ENCODE peak calls at places on chromosome 5, in four cellular contexts. F is GM12878, M is right lobe of liver, E is ovary. R is an unnamed sample.

GRCh38 chr5:150401376-150402201 is 11.1 kb downstream of the CD74 start:
- DNase-seq in F (no peak), M (no peak), E (no peak), R (no peak)

GRCh38 chr5:34791761-34792244 is 47.2 kb upstream of the TTC23L start:
- DNase-seq in F (no peak), M (no peak), E (no peak), R (no peak)

GRCh38 chr5:14900661-14901461 is 29.3 kb upstream of the ANKH start:
- DNase-seq in F (no peak), M (peak; percentile 26), E (no peak), R (peak; percentile 47)

GRCh38 chr5:151098185-151098813 is 17.5 kb upstream of the TNIP1 start:
- DNase-seq in F (no peak), M (no peak), E (no peak), R (no peak)

GRCh38 chr5:80701597-80701996 is 46.8 kb upstream of the DHFR start:
- DNase-seq in F (no peak), M (no peak), E (no peak), R (no peak)

GRCh38 chr5:109859537-109859936 is 169.8 kb downstream of the MAN2A1 start:
- DNase-seq in F (no peak), M (no peak), E (no peak), R (no peak)

GRCh38 chr5:36371366-36371765 is 69.7 kb upstream of the RANBP3L start:
- DNase-seq in F (no peak), M (no peak), E (no peak), R (no peak)

GRCh38 chr5:78523314-78524193 is 125.0 kb downstream of the LHFPL2 start:
- DNase-seq in F (no peak), M (peak; percentile 43), E (no peak), R (no peak)

GRCh38 chr5:139392678-139393496 is 2.0 kb downstream of the PROB1 start:
- DNase-seq in F (no peak), M (peak; percentile 67), E (peak; percentile 69), R (no peak)

GRCh38 chr5:74408150-74409043 is 232.1 kb downstream of the ENC1 start:
- DNase-seq in F (no peak), M (no peak), E (no peak), R (no peak)

GRCh38 chr5:38871211-38871610 is 25.4 kb downstream of the OSMR start:
- DNase-seq in F (no peak), M (no peak), E (no peak), R (no peak)

GRCh38 chr5:664994-665360 is 28.2 kb downstream of the TPPP start:
- DNase-seq in F (no peak), M (peak; percentile 17), E (no peak), R (no peak)

GRCh38 chr5:147611483-147611882 is 101.6 kb upstream of the DPYSL3 start:
- DNase-seq in F (no peak), M (no peak), E (no peak), R (no peak)

GRCh38 chr5:174872271-174872670 is 147.9 kb downstream of the MSX2 start:
- DNase-seq in F (no peak), M (no peak), E (no peak), R (no peak)

GRCh38 chr5:171520300-171521170 is 101.1 kb downstream of the FGF18 start:
- DNase-seq in F (no peak), M (no peak), E (peak; percentile 57), R (no peak)

GRCh38 chr5:40570408-40571129 is 109.1 kb upstream of the PTGER4 start:
- DNase-seq in F (peak; percentile 26), M (no peak), E (no peak), R (no peak)

GRCh38 chr5:92468307-92468706 is 1085.2 kb upstream of the ARRDC3 start:
- DNase-seq in F (no peak), M (no peak), E (no peak), R (no peak)

GRCh38 chr5:37436146-37436934 is 57.2 kb downstream of the WDR70 start:
- DNase-seq in F (no peak), M (no peak), E (no peak), R (no peak)

GRCh38 chr5:138932171-138932810 is 57.2 kb upstream of the LRRTM2 start:
- DNase-seq in F (no peak), M (no peak), E (no peak), R (peak; percentile 81)

GRCh38 chr5:31640024-31640423 is 1.1 kb downstream of the PDZD2 start:
- DNase-seq in F (no peak), M (no peak), E (no peak), R (no peak)

GRCh38 chr5:61625682-61626620 is 293.9 kb downstream of the ZSWIM6 start:
- DNase-seq in F (no peak), M (peak; percentile 87), E (peak; percentile 78), R (peak; percentile 92)

GRCh38 chr5:117262607-117263131 is 688.0 kb upstream of the SEMA6A start:
- DNase-seq in F (no peak), M (no peak), E (no peak), R (no peak)

GRCh38 chr5:45454114-45454513 is 242.1 kb downstream of the HCN1 start:
- DNase-seq in F (no peak), M (no peak), E (no peak), R (no peak)

GRCh38 chr5:177498013-177498847 is 826 bp upstream of the PDLIM7 start:
- DNase-seq in F (no peak), M (peak; percentile 75), E (peak; percentile 78), R (no peak)

GRCh38 chr5:149304195-149305072 is 32.8 kb downstream of the AFAP1L1 start:
- DNase-seq in F (no peak), M (no peak), E (no peak), R (no peak)

GRCh38 chr5:2206244-2207108 is 323.8 kb upstream of the IRX4 start:
- DNase-seq in F (no peak), M (no peak), E (no peak), R (no peak)

GRCh38 chr5:45507174-45507573 is 189.0 kb downstream of the HCN1 start:
- DNase-seq in F (no peak), M (no peak), E (no peak), R (no peak)

GRCh38 chr5:96601811-96602244 is 60.3 kb upstream of the CAST start:
- DNase-seq in F (peak; percentile 16), M (no peak), E (no peak), R (peak; percentile 68)

GRCh38 chr5:136087961-136088871 is 44.4 kb upstream of the SMAD5 start:
- DNase-seq in F (no peak), M (peak; percentile 74), E (peak; percentile 90), R (peak; percentile 91)

GRCh38 chr5:55682071-55682470 is 30.1 kb downstream of the SLC38A9 start:
- DNase-seq in F (no peak), M (no peak), E (no peak), R (no peak)
- TF ChIP-seq POLR2A in F (no peak), M (no peak), E (no peak), R (no peak)

DNA sequence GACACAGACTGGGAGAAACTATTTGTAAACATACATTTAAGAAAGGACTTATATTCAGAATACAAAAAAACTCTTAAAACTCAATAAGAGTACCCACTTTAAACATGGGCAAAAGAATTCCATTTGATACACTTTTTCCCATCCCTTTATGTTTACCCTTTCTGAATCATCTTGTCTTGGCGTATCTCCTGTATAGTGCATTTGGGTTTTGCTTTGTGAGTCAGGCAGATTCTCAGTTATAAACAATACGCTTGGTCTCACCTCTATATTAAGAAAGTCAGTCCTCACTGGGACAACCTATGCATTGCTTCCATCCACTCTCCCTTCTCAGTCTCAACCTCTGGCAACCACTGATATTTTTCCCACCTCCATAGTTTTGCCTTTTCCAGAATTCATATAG is 27.3 kb upstream of the ADAMTS6 start:
- DNase-seq in F (no peak), M (no peak), E (no peak), R (no peak)
- TF ChIP-seq CTCF in F (no peak), M (no peak), E (no peak), R (no peak)

GRCh38 chr5:154191467-154192261 is 1.1 kb downstream of the GALNT10 start:
- DNase-seq in F (no peak), M (no peak), E (no peak), R (no peak)

GRCh38 chr5:154190652-154191304 is at the start of gene GALNT10:
- DNase-seq in F (no peak), M (peak; percentile 78), E (peak; percentile 82), R (no peak)

GRCh38 chr5:154193176-154193575 is 2.6 kb downstream of the GALNT10 start:
- DNase-seq in F (no peak), M (no peak), E (no peak), R (no peak)

GRCh38 chr5:154189256-154189818 is 1.2 kb upstream of the GALNT10 start:
- DNase-seq in F (no peak), M (peak; percentile 38), E (peak; percentile 52), R (no peak)

DNA sequence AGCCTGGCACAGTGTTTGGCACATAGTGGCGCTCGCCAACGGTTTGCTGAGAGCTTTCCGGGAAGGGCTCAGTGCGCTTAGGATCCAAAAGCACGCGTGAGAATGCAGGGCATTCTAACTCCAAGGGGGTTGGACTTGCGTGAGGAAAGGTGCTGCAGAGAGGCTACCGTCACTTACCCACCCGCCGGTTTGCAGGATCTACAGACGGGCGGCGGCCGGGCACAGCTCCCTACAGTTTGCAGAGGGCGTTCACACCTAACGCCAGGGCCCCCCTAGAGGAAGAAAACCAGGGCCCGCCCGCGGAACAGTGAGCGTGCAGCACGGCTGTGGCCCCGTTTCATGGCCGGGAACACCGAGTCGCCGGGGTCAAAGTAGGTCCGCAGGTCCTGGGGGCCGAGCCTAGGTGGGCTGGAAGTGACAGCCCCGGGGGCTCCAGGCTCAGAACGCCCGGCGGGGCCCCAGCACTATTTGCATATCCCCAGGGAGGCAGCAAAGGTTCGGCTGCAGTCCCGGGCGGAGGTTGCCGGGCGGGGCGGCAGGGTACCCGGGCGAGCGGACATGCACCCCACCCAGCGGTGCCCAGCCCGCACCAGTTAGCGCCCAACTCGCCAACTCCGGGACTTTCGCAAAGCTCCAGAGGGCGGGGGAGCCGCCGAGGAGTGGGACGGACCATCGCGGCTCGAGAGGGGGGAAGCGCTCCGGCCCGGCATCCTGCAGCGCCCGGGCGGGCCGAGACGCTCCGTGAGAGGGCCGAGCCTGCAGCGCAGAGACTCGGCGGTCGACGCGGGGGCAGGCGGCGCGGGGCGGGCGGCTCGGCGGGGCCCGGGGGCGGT is 498 bp upstream of the GALNT10 start:
- DNase-seq in F (no peak), M (peak; percentile 89), E (peak; percentile 88), R (peak; percentile 97)
- TF ChIP-seq POLR2A in F (peak; percentile 45), M (peak; percentile 14), E (no peak), R (no peak)

DNA sequence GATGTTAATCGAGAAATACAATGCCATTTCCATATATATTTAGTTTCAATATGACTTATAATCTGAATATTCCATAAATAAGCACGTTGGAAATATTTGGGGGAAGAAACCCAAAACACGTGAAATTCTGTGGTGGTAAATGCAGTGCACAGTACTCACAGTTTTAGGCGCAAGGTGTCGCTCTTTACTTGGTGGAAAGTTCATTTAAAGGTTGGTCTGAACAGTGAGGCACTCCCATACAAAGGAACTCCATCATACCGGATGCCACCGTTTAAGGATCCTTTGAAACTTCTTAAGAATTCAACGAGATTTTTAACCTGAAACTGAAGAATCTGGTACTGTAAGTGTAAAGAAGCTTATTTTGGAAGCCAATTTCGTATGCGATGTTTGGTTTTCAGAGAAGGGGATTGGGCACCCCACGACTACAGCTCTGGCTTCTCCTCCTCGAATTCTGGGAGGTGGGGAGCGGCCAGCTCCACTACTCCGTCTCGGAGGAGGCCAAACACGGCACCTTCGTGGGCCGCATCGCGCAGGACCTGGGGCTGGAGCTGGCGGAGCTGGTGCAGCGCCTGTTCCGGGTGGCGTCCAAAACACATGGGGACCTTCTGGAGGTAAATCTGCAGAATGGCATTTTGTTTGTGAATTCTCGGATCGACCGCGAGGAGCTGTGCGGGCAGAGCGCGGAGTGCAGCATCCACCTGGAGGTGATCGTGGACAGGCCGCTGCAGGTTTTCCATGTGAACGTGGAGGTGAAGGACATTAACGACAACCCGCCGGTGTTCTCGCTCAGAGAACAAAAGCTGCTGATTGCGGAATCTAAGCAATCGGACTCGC is at the start of gene PCDHA11:
- DNase-seq in F (no peak), M (no peak), E (no peak), R (no peak)
- TF ChIP-seq CTCF in F (no peak), M (no peak), E (no peak), R (no peak)

GRCh38 chr5:173281910-173282309 is 46.3 kb downstream of the STC2 start:
- DNase-seq in F (no peak), M (no peak), E (no peak), R (no peak)
- TF ChIP-seq POLR2A in F (no peak), M (no peak), E (no peak), R (no peak)

R was measured in lower leg skin.